ENCODE peak calls at places on chromosomes 1 and 21, in nine cellular contexts. R is pancreas, F is left lung, O is A549, V is uterus, E is aorta, H is lower lobe of right lung, D is esophagus muscularis mucosa, G is lung. J is an unnamed sample.

GRCh38 chr1:199273837-199274379 is 635.1 kb downstream of the PTPRC start:
- DNase-seq in R (peak; percentile 55), F (no peak), O (no peak), V (no peak), E (no peak), H (no peak), D (no peak), G (no peak), J (no peak)

GRCh38 chr1:93845554-93846150 is 33.4 kb downstream of the DNTTIP2 start:
- DNase-seq in R (no peak), F (no peak), O (peak; percentile 18), V (peak; percentile 30), E (no peak), H (no peak), D (peak; percentile 87), G (no peak), J (no peak)

GRCh38 chr1:10724948-10725852 is 71.2 kb downstream of the CASZ1 start:
- DNase-seq in R (peak; percentile 85), F (peak; percentile 46), O (no peak), V (peak; percentile 60), E (peak; percentile 93), H (peak; percentile 80), D (no peak), G (peak; percentile 49), J (no peak)

GRCh38 chr21:39430457-39430856 is 15.1 kb downstream of the LCA5L start:
- DNase-seq in R (no peak), F (no peak), O (no peak), V (no peak), E (no peak), H (no peak), D (no peak), G (no peak), J (no peak)

GRCh38 chr1:213244664-213245091 is 193.6 kb downstream of the RPS6KC1 start:
- DNase-seq in R (no peak), F (no peak), O (peak; percentile 29), V (no peak), E (no peak), H (no peak), D (no peak), G (no peak), J (peak; percentile 2)

GRCh38 chr1:80248886-80249285 is 1242.4 kb upstream of the ADGRL4 start:
- DNase-seq in R (no peak), F (no peak), O (no peak), V (no peak), E (no peak), H (no peak), D (no peak), G (no peak), J (no peak)

GRCh38 chr1:162006081-162006480 is 17.6 kb downstream of the OLFML2B start:
- DNase-seq in R (no peak), F (no peak), O (no peak), V (no peak), E (no peak), H (no peak), D (no peak), G (no peak), J (no peak)

GRCh38 chr1:89454845-89455521 is 69.6 kb upstream of the LRRC8B start:
- DNase-seq in R (no peak), F (no peak), O (peak; percentile 21), V (peak; percentile 19), E (no peak), H (no peak), D (no peak), G (no peak), J (peak; percentile 72)

GRCh38 chr1:64006276-64007051 is 197.0 kb upstream of the UBE2U start:
- DNase-seq in R (peak; percentile 57), F (no peak), O (peak; percentile 14), V (no peak), E (no peak), H (no peak), D (no peak), G (peak; percentile 33), J (no peak)

GRCh38 chr1:221549815-221550214 is 192.1 kb downstream of the DUSP10 start:
- DNase-seq in R (no peak), F (no peak), O (no peak), V (no peak), E (no peak), H (no peak), D (no peak), G (no peak), J (no peak)

GRCh38 chr1:170032531-170033295 is 41.8 kb downstream of the KIFAP3 start:
- DNase-seq in R (no peak), F (no peak), O (no peak), V (no peak), E (no peak), H (no peak), D (no peak), G (no peak), J (no peak)

GRCh38 chr1:110672001-110672752 is 2.6 kb downstream of the KCNA3 start:
- DNase-seq in R (no peak), F (no peak), O (no peak), V (peak; percentile 24), E (no peak), H (no peak), D (no peak), G (no peak), J (peak; percentile 84)

GRCh38 chr1:14113841-14114567 is 414.0 kb downstream of the PRDM2 start:
- DNase-seq in R (peak; percentile 40), F (peak; percentile 50), O (no peak), V (no peak), E (no peak), H (peak; percentile 46), D (no peak), G (peak; percentile 53), J (no peak)

GRCh38 chr1:39195166-39196111 is 9.1 kb upstream of the MACF1 start:
- DNase-seq in R (no peak), F (no peak), O (no peak), V (no peak), E (no peak), H (no peak), D (no peak), G (no peak), J (no peak)

GRCh38 chr1:30299393-30299792 is 424.0 kb downstream of the MATN1 start:
- DNase-seq in R (no peak), F (no peak), O (no peak), V (no peak), E (no peak), H (no peak), D (peak; percentile 84), G (no peak), J (no peak)

GRCh38 chr1:54546651-54547348 is 1.2 kb upstream of the ACOT11 start:
- DNase-seq in R (no peak), F (no peak), O (no peak), V (no peak), E (no peak), H (no peak), D (no peak), G (no peak), J (no peak)

GRCh38 chr1:221315330-221315729 is 426.6 kb downstream of the DUSP10 start:
- DNase-seq in R (no peak), F (no peak), O (no peak), V (no peak), E (no peak), H (no peak), D (no peak), G (no peak), J (no peak)

GRCh38 chr1:191368891-191369654 is 789.2 kb upstream of the RGS18 start:
- DNase-seq in R (no peak), F (no peak), O (no peak), V (no peak), E (no peak), H (no peak), D (no peak), G (no peak), J (no peak)

GRCh38 chr1:191371626-191372025 is 786.6 kb upstream of the RGS18 start:
- DNase-seq in R (peak; percentile 52), F (no peak), O (no peak), V (no peak), E (no peak), H (no peak), D (no peak), G (no peak), J (no peak)
- H3K9me3 ChIP-seq in R (no peaks in the 10 kb centered on the region), F (peaks cover 34% of the 10 kb centered on the region), O (no peaks in the 10 kb centered on the region), V (no peaks in the 10 kb centered on the region), E (no peaks in the 10 kb centered on the region), H (peaks cover 3% of the 10 kb centered on the region), D (peaks cover 4% of the 10 kb centered on the region), G (no peaks in the 10 kb centered on the region), J (no peaks in the 10 kb centered on the region)

GRCh38 chr1:84611091-84611490 is 36.9 kb upstream of the CTBS start:
- DNase-seq in R (no peak), F (no peak), O (no peak), V (no peak), E (no peak), H (no peak), D (peak; percentile 24), G (no peak), J (no peak)
- H3K9me3 ChIP-seq in R (no peaks in the 10 kb centered on the region), F (peaks cover 24% of the 10 kb centered on the region), O (peaks cover 5% of the 10 kb centered on the region), V (no peaks in the 10 kb centered on the region), E (peaks cover 2% of the 10 kb centered on the region), H (no peaks in the 10 kb centered on the region), D (no peaks in the 10 kb centered on the region), G (no peaks in the 10 kb centered on the region), J (no peaks in the 10 kb centered on the region)

GRCh38 chr1:203586495-203586894 is 40.1 kb upstream of the ATP2B4 start:
- DNase-seq in R (no peak), F (no peak), O (no peak), V (no peak), E (no peak), H (no peak), D (no peak), G (no peak), J (no peak)

GRCh38 chr1:203590559-203590958 is 36.1 kb upstream of the ATP2B4 start:
- DNase-seq in R (no peak), F (no peak), O (no peak), V (peak; percentile 43), E (no peak), H (no peak), D (no peak), G (no peak), J (no peak)

GRCh38 chr1:203592156-203592555 is 34.5 kb upstream of the ATP2B4 start:
- DNase-seq in R (peak; percentile 31), F (no peak), O (no peak), V (peak; percentile 71), E (no peak), H (no peak), D (no peak), G (no peak), J (no peak)

GRCh38 chr1:203591626-203592025 is 35.0 kb upstream of the ATP2B4 start:
- DNase-seq in R (no peak), F (no peak), O (no peak), V (no peak), E (no peak), H (no peak), D (no peak), G (no peak), J (no peak)

GRCh38 chr1:203589201-203589600 is 37.4 kb upstream of the ATP2B4 start:
- DNase-seq in R (no peak), F (no peak), O (no peak), V (no peak), E (no peak), H (no peak), D (no peak), G (no peak), J (no peak)
- H3K9me3 ChIP-seq in R (no peaks in the 10 kb centered on the region), F (no peaks in the 10 kb centered on the region), O (no peaks in the 10 kb centered on the region), V (no peaks in the 10 kb centered on the region), E (no peaks in the 10 kb centered on the region), H (no peaks in the 10 kb centered on the region), D (no peaks in the 10 kb centered on the region), G (no peaks in the 10 kb centered on the region), J (no peaks in the 10 kb centered on the region)

DNA sequence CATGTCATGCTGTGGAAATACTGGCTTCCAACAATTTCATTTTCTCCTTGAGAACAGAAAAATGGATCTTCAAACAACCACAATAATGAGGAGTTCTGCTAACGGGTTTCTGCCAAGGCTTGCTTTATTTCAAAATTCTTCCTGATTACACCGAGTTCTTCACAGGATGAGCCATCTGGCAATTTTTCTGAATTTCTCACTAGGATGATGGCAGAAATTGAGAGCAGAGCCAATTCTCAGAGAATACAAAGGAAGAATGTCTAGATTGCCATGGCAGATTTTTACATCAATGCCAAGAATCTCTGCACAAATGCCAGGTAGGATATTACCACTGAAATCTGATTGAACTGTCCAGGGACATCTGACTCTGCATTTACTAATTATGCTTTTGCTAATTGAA is 619.0 kb upstream of the CHRM3 start:
- DNase-seq in R (no peak), F (no peak), O (no peak), V (no peak), E (no peak), H (no peak), D (no peak), G (no peak), J (no peak)
- H3K9me3 ChIP-seq in R (no peaks in the 10 kb centered on the region), F (peaks cover 47% of the 10 kb centered on the region), O (peaks cover 10% of the 10 kb centered on the region), V (no peaks in the 10 kb centered on the region), E (peaks cover 2% of the 10 kb centered on the region), H (peaks cover 18% of the 10 kb centered on the region), D (peaks cover 24% of the 10 kb centered on the region), G (peaks cover 16% of the 10 kb centered on the region), J (no peaks in the 10 kb centered on the region)